ENCODE peak calls at places on chromosomes 5 and 9, in ten cellular contexts. One of them, this sample, is unnamed.

GRCh38 chr9:98740226-98740881 is 31.6 kb upstream of the GABBR2 start:
- DNase-seq in dorsolateral prefrontal cortex: no peak
- DNase-seq in RWPE1: no peak
- DNase-seq in BJ: no peak
- DNase-seq in A673: no peak
- DNase-seq in GM12865: no peak
- DNase-seq in psoas muscle: no peak
- DNase-seq in tibial artery: no peak
- DNase-seq in fibroblast of lung: no peak
- DNase-seq in AG04450: no peak
- DNase-seq in this sample: no peak

GRCh38 chr5:56525117-56525516 is 290.2 kb upstream of the MAP3K1 start:
- DNase-seq in RWPE1: peak; percentile 91
- DNase-seq in A673: no peak
- DNase-seq in dorsolateral prefrontal cortex: no peak
- DNase-seq in fibroblast of lung: peak; percentile 60
- DNase-seq in GM12865: no peak
- DNase-seq in psoas muscle: no peak
- DNase-seq in BJ: no peak
- DNase-seq in tibial artery: no peak
- DNase-seq in AG04450: no peak
- DNase-seq in this sample: peak; percentile 19

GRCh38 chr5:8770431-8770830 is 775.4 kb downstream of the SEMA5A start:
- DNase-seq in RWPE1: no peak
- DNase-seq in psoas muscle: no peak
- DNase-seq in AG04450: no peak
- DNase-seq in A673: no peak
- DNase-seq in dorsolateral prefrontal cortex: no peak
- DNase-seq in GM12865: no peak
- DNase-seq in BJ: no peak
- DNase-seq in tibial artery: no peak
- DNase-seq in fibroblast of lung: no peak
- DNase-seq in this sample: no peak

GRCh38 chr9:132985489-132985888 is 7.0 kb downstream of the GFI1B start:
- DNase-seq in dorsolateral prefrontal cortex: no peak
- DNase-seq in RWPE1: no peak
- DNase-seq in GM12865: no peak
- DNase-seq in psoas muscle: no peak
- DNase-seq in BJ: no peak
- DNase-seq in fibroblast of lung: no peak
- DNase-seq in tibial artery: no peak
- DNase-seq in A673: no peak
- DNase-seq in AG04450: no peak
- DNase-seq in this sample: no peak

GRCh38 chr9:16202221-16202620 is 649.4 kb downstream of the CCDC171 start:
- DNase-seq in A673: no peak
- DNase-seq in RWPE1: no peak
- DNase-seq in tibial artery: no peak
- DNase-seq in GM12865: peak; percentile 30
- DNase-seq in BJ: no peak
- DNase-seq in AG04450: no peak
- DNase-seq in dorsolateral prefrontal cortex: no peak
- DNase-seq in psoas muscle: no peak
- DNase-seq in fibroblast of lung: peak; percentile 60
- DNase-seq in this sample: no peak

GRCh38 chr5:154446183-154447073 is 631 bp downstream of the SAP30L start:
- DNase-seq in RWPE1: peak; percentile 70
- DNase-seq in tibial artery: peak; percentile 75
- DNase-seq in dorsolateral prefrontal cortex: peak; percentile 63
- DNase-seq in fibroblast of lung: peak; percentile 77
- DNase-seq in AG04450: no peak
- DNase-seq in GM12865: peak; percentile 50
- DNase-seq in psoas muscle: peak; percentile 68
- DNase-seq in A673: peak; percentile 41
- DNase-seq in BJ: no peak
- DNase-seq in this sample: peak; percentile 83

GRCh38 chr9:111431684-111432083 is 52.5 kb downstream of the ECPAS start:
- DNase-seq in BJ: no peak
- DNase-seq in AG04450: no peak
- DNase-seq in GM12865: no peak
- DNase-seq in A673: no peak
- DNase-seq in RWPE1: no peak
- DNase-seq in fibroblast of lung: peak; percentile 25
- DNase-seq in psoas muscle: no peak
- DNase-seq in tibial artery: no peak
- DNase-seq in dorsolateral prefrontal cortex: no peak
- DNase-seq in this sample: no peak

GRCh38 chr9:131282688-131283422 is 6.5 kb upstream of the FAM78A start:
- DNase-seq in RWPE1: peak; percentile 54
- DNase-seq in GM12865: no peak
- DNase-seq in psoas muscle: peak; percentile 85
- DNase-seq in A673: no peak
- DNase-seq in BJ: no peak
- DNase-seq in dorsolateral prefrontal cortex: no peak
- DNase-seq in tibial artery: no peak
- DNase-seq in fibroblast of lung: peak; percentile 32
- DNase-seq in AG04450: no peak
- DNase-seq in this sample: peak; percentile 47

GRCh38 chr5:78008356-78008967 is 232.3 kb upstream of the TBCA start:
- DNase-seq in dorsolateral prefrontal cortex: no peak
- DNase-seq in GM12865: peak; percentile 65
- DNase-seq in RWPE1: peak; percentile 55
- DNase-seq in A673: peak; percentile 34
- DNase-seq in fibroblast of lung: peak; percentile 32
- DNase-seq in tibial artery: no peak
- DNase-seq in psoas muscle: no peak
- DNase-seq in BJ: no peak
- DNase-seq in AG04450: no peak
- DNase-seq in this sample: peak; percentile 5

GRCh38 chr5:58543723-58544122 is 39.2 kb upstream of the RAB3C start:
- DNase-seq in A673: no peak
- DNase-seq in RWPE1: no peak
- DNase-seq in GM12865: no peak
- DNase-seq in psoas muscle: no peak
- DNase-seq in BJ: no peak
- DNase-seq in tibial artery: no peak
- DNase-seq in fibroblast of lung: no peak
- DNase-seq in AG04450: no peak
- DNase-seq in dorsolateral prefrontal cortex: no peak
- DNase-seq in this sample: no peak
- TF ChIP-seq CTCF in A673: no peak
- TF ChIP-seq CTCF in RWPE1: no peak
- TF ChIP-seq CTCF in GM12865: no peak
- TF ChIP-seq CTCF in psoas muscle: no peak
- TF ChIP-seq CTCF in BJ: no peak
- TF ChIP-seq CTCF in tibial artery: no peak
- TF ChIP-seq CTCF in fibroblast of lung: no peak
- TF ChIP-seq CTCF in AG04450: no peak
- TF ChIP-seq CTCF in dorsolateral prefrontal cortex: no peak
- TF ChIP-seq CTCF in this sample: no peak

DNA sequence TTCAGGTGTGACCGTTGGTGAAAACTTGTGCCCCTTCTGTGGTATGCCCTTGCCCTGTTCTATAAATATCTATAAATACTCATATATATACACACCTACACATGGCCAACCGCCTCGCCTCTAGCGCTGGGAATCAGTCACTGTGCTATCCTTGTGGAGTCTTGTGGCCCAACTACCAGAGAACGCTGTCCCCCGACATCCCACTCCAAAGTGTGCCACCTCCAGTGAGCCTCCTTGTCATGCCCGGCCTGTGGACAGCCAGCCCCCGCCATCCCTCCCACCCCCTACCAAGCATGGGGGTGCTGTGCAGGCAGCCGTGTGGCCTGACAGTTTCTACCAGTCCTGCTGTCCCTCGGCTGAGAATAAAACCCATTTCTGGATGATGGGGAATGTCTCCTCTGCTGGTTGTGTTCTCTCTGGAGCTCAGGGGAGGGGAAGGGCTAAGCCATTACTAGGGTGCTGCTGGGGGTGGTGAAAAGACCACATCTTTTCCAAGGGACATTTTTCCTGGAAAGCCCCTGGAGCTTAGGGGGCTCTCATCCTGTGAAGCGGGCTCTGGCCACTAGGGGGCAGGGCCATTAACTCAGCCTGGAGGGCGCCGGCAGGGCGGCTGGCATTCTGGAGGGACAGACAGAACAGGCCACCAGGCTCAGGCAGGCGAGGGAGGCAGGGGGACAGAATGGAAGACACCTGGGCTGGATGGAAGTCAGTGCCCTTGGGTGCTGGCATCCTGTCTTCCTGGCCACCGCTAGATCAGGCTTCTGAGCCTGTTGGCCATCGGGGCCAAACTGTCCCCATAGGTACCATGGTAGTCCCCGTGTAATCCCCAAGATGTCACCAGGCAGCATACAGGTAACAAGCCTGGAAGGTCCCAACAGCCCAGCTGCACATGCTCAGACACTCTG is 20.7 kb downstream of the GOLGA2 start:
- DNase-seq in GM12865: peak; percentile 59
- DNase-seq in RWPE1: peak; percentile 76
- DNase-seq in dorsolateral prefrontal cortex: no peak
- DNase-seq in A673: peak; percentile 75
- DNase-seq in AG04450: no peak
- DNase-seq in fibroblast of lung: peak; percentile 36
- DNase-seq in psoas muscle: peak; percentile 81
- DNase-seq in tibial artery: no peak
- DNase-seq in BJ: no peak
- DNase-seq in this sample: no peak
- TF ChIP-seq CTCF in GM12865: peak; percentile 82
- TF ChIP-seq CTCF in RWPE1: peak; percentile 98
- TF ChIP-seq CTCF in dorsolateral prefrontal cortex: peak; percentile 80
- TF ChIP-seq CTCF in A673: peak; percentile 94
- TF ChIP-seq CTCF in AG04450: peak; percentile 93
- TF ChIP-seq CTCF in fibroblast of lung: peak; percentile 75
- TF ChIP-seq CTCF in psoas muscle: peak; percentile 67
- TF ChIP-seq CTCF in tibial artery: peak; percentile 75
- TF ChIP-seq CTCF in BJ: peak; percentile 94
- TF ChIP-seq CTCF in this sample: peak; percentile 94

GRCh38 chr9:93681316-93682154 is 105.2 kb downstream of the PHF2 start:
- DNase-seq in dorsolateral prefrontal cortex: peak; percentile 15
- DNase-seq in BJ: no peak
- DNase-seq in A673: no peak
- DNase-seq in AG04450: no peak
- DNase-seq in psoas muscle: peak; percentile 38
- DNase-seq in GM12865: no peak
- DNase-seq in tibial artery: peak; percentile 41
- DNase-seq in RWPE1: no peak
- DNase-seq in fibroblast of lung: no peak
- DNase-seq in this sample: no peak

GRCh38 chr9:93682155-93682968 is 106.0 kb downstream of the PHF2 start:
- DNase-seq in psoas muscle: no peak
- DNase-seq in tibial artery: peak; percentile 74
- DNase-seq in BJ: peak; percentile 4
- DNase-seq in GM12865: peak; percentile 53
- DNase-seq in dorsolateral prefrontal cortex: peak; percentile 52
- DNase-seq in AG04450: no peak
- DNase-seq in fibroblast of lung: peak; percentile 15
- DNase-seq in RWPE1: peak; percentile 82
- DNase-seq in A673: peak; percentile 71
- DNase-seq in this sample: peak; percentile 29

GRCh38 chr9:93678199-93679019 is 102.0 kb downstream of the PHF2 start:
- DNase-seq in RWPE1: no peak
- DNase-seq in GM12865: no peak
- DNase-seq in fibroblast of lung: no peak
- DNase-seq in psoas muscle: peak; percentile 25
- DNase-seq in AG04450: no peak
- DNase-seq in A673: no peak
- DNase-seq in dorsolateral prefrontal cortex: peak; percentile 19
- DNase-seq in tibial artery: peak; percentile 51
- DNase-seq in BJ: no peak
- DNase-seq in this sample: no peak

GRCh38 chr9:93679536-93680444 is 103.4 kb downstream of the PHF2 start:
- DNase-seq in fibroblast of lung: no peak
- DNase-seq in dorsolateral prefrontal cortex: peak; percentile 21
- DNase-seq in BJ: no peak
- DNase-seq in GM12865: no peak
- DNase-seq in tibial artery: peak; percentile 64
- DNase-seq in psoas muscle: peak; percentile 18
- DNase-seq in AG04450: no peak
- DNase-seq in RWPE1: no peak
- DNase-seq in A673: no peak
- DNase-seq in this sample: no peak

DNA sequence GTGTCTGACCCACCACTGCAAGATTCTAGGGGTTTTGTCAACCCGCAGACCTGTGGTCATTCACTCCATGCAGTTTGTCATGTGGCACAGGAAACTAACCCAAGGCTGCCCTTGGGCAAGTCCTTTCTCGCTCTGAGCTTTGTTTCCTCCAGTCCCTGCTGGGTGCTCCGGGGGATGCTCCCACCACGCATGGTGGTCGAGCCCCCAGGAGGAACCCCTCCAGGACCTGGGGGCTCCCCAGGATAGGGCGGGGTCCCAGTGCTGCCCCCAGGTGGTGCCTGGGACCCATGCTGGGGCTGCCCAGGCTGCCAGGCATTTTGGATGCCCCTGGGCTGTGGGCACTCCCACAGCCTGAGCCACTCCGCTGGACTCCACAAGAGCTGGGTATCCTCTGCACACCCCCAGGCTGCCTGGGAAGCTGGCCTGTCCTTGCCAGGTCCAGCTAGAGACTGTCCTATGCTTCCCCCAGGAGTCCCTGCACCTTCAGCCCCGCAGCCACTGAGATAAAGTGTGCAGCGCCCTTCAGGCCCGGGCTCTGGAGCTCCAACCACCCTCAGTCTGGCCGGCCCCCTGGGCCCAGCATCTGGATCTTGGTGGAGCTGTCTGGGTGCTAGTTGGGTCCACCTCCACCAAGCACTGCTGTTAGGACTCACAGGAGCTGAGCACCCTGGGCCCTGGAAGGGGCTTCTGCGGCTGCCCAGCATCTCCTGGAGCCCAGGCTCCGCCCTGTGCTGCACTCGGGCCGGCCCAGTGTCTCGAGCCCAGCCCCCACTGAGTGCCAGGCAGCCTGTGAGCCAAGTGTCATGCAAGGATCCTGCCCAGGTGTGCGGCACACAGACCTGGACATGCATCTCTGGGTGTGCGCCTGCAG is 104.3 kb downstream of the PHF2 start:
- DNase-seq in AG04450: no peak
- DNase-seq in A673: no peak
- DNase-seq in BJ: no peak
- DNase-seq in GM12865: no peak
- DNase-seq in psoas muscle: peak; percentile 52
- DNase-seq in fibroblast of lung: no peak
- DNase-seq in dorsolateral prefrontal cortex: peak; percentile 19
- DNase-seq in tibial artery: peak; percentile 53
- DNase-seq in RWPE1: no peak
- DNase-seq in this sample: no peak
- TF ChIP-seq CTCF in AG04450: peak; percentile 9
- TF ChIP-seq CTCF in A673: peak; percentile 17
- TF ChIP-seq CTCF in BJ: peak; percentile 32
- TF ChIP-seq CTCF in GM12865: no peak
- TF ChIP-seq CTCF in psoas muscle: no peak
- TF ChIP-seq CTCF in fibroblast of lung: peak; percentile 10
- TF ChIP-seq CTCF in dorsolateral prefrontal cortex: peak; percentile 15
- TF ChIP-seq CTCF in tibial artery: no peak
- TF ChIP-seq CTCF in RWPE1: peak; percentile 24
- TF ChIP-seq CTCF in this sample: no peak

DNA sequence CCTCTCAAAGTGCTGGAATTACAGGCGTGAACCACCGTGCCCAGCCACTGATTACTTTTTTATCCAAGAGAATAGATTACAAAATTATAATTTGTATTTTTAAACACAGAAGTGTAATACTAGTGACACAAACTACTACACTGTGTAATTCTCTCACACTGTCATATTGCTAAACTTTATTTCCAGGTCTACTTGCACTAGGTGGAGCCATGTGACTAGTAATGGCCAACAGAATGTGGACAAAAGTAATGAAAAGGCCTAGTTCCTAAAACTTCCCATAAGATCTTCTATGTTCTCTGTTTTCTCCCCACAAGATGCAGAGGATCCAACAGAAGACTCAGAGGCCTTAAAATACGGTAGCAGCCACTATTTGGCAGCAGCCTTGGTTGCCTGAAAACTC is 27.3 kb downstream of the NADK2 start:
- DNase-seq in A673: no peak
- DNase-seq in fibroblast of lung: no peak
- DNase-seq in RWPE1: no peak
- DNase-seq in psoas muscle: no peak
- DNase-seq in AG04450: no peak
- DNase-seq in tibial artery: no peak
- DNase-seq in GM12865: no peak
- DNase-seq in BJ: no peak
- DNase-seq in dorsolateral prefrontal cortex: no peak
- DNase-seq in this sample: no peak
- TF ChIP-seq CTCF in A673: no peak
- TF ChIP-seq CTCF in fibroblast of lung: no peak
- TF ChIP-seq CTCF in RWPE1: no peak
- TF ChIP-seq CTCF in psoas muscle: no peak
- TF ChIP-seq CTCF in AG04450: no peak
- TF ChIP-seq CTCF in tibial artery: no peak
- TF ChIP-seq CTCF in GM12865: no peak
- TF ChIP-seq CTCF in BJ: no peak
- TF ChIP-seq CTCF in dorsolateral prefrontal cortex: no peak
- TF ChIP-seq CTCF in this sample: no peak

This sample was measured in foreskin fibroblast.